ENCODE peak calls at places on chromosomes 6 and 20, in four cellular contexts. V, G, C and W are unnamed samples.

GRCh38 chr6:132365319-132365907 is 35.9 kb downstream of the MOXD1 start:
- DNase-seq in V (no peak), G (no peak), C (no peak), W (peak)

GRCh38 chr6:112096901-112097300 is 9.5 kb downstream of the FAM229B start:
- DNase-seq in V (no peak), C (no peak), G (no peak), W (no peak)

GRCh38 chr20:41165001-41165882 is 27.9 kb downstream of the PLCG1 start:
- DNase-seq in G (no peak), V (no peak), C (no peak), W (no peak)

GRCh38 chr6:157665172-157665571 is 157.9 kb upstream of the SNX9 start:
- DNase-seq in C (no peak), V (no peak), G (no peak), W (no peak)

GRCh38 chr6:89731924-89732568 is 87.5 kb downstream of the MDN1 start:
- DNase-seq in G (no peak), V (no peak), C (no peak), W (no peak)

GRCh38 chr6:34569361-34569973 is 13.3 kb upstream of the SPDEF start:
- DNase-seq in G (no peak), C (no peak), V (no peak), W (no peak)

GRCh38 chr6:110476046-110476849 is at the start of gene SLC22A16:
- DNase-seq in G (no peak), V (no peak), C (no peak), W (no peak)

GRCh38 chr6:161316531-161316930 is 42.7 kb upstream of the AGPAT4 start:
- DNase-seq in G (no peak), C (no peak), V (no peak), W (no peak)

GRCh38 chr6:7419065-7419464 is 29.5 kb downstream of the RIOK1 start:
- DNase-seq in C (peak), V (no peak), G (no peak), W (no peak)

GRCh38 chr6:144696610-144697376 is 411.7 kb downstream of the UTRN start:
- DNase-seq in V (no peak), C (no peak), G (no peak), W (no peak)

GRCh38 chr6:5498579-5498899 is 237.2 kb downstream of the FARS2 start:
- DNase-seq in C (no peak), G (no peak), V (no peak), W (no peak)

GRCh38 chr20:19543114-19543513 is 214.9 kb upstream of the RIN2 start:
- DNase-seq in V (no peak), G (no peak), C (no peak), W (no peak)

GRCh38 chr6:143513410-143513809 is 1.9 kb upstream of the FUCA2 start:
- DNase-seq in V (peak), G (no peak), C (peak), W (no peak)

GRCh38 chr6:149806127-149806526 is 56.6 kb downstream of the PCMT1 start:
- DNase-seq in G (no peak), V (no peak), C (no peak), W (no peak)

GRCh38 chr6:56751604-56752003 is 108.9 kb upstream of the DST start:
- DNase-seq in V (no peak), C (no peak), G (no peak), W (no peak)

GRCh38 chr6:38843798-38844197 is 128.7 kb downstream of the DNAH8 start:
- DNase-seq in C (no peak), G (no peak), V (no peak), W (no peak)

GRCh38 chr6:74068945-74069570 is 373.1 kb downstream of the CD109 start:
- DNase-seq in C (no peak), V (no peak), G (no peak), W (no peak)

GRCh38 chr6:42702200-42702599 is 20.2 kb downstream of the PRPH2 start:
- DNase-seq in G (no peak), V (peak), C (peak), W (no peak)

GRCh38 chr6:19757036-19757435 is 80.1 kb upstream of the ID4 start:
- DNase-seq in G (no peak), C (peak), V (no peak), W (no peak)

GRCh38 chr6:15870354-15871043 is 207.7 kb upstream of the DTNBP1 start:
- DNase-seq in C (no peak), V (no peak), G (no peak), W (no peak)

GRCh38 chr6:113103618-113104390 is 753.3 kb upstream of the MARCKS start:
- DNase-seq in G (no peak), V (no peak), C (no peak), W (no peak)

GRCh38 chr6:47437592-47437991 is 40.0 kb upstream of the CD2AP start:
- DNase-seq in G (no peak), V (no peak), C (no peak), W (peak)

GRCh38 chr6:44942201-44942600 is 385.9 kb upstream of the RUNX2 start:
- DNase-seq in V (no peak), C (no peak), G (no peak), W (no peak)

GRCh38 chr6:140867336-140867735 is 1265.4 kb upstream of the GJE1 start:
- DNase-seq in V (no peak), G (no peak), C (no peak), W (no peak)

GRCh38 chr20:61857884-61858283 is 207.8 kb downstream of the TAF4 start:
- DNase-seq in V (no peak), G (no peak), C (no peak), W (no peak)

GRCh38 chr6:104229057-104229456 is 630.7 kb downstream of the HACE1 start:
- DNase-seq in G (no peak), C (no peak), V (no peak), W (no peak)

GRCh38 chr6:16602035-16602434 is 159.2 kb downstream of the ATXN1 start:
- DNase-seq in G (no peak), C (no peak), V (no peak), W (peak)

GRCh38 chr20:46592580-46593362 is 42.3 kb upstream of the OCSTAMP start:
- DNase-seq in C (peak), G (no peak), V (no peak), W (no peak)

GRCh38 chr6:69487688-69488087 is 309.1 kb downstream of the LMBRD1 start:
- DNase-seq in C (no peak), G (no peak), V (peak), W (no peak)

GRCh38 chr6:81999270-81999669 is 246.8 kb upstream of the TENT5A start:
- DNase-seq in G (no peak), V (no peak), C (peak), W (no peak)

GRCh38 chr20:57654998-57655811 is 35.0 kb upstream of the ZBP1 start:
- DNase-seq in G (peak), C (no peak), V (no peak), W (no peak)

GRCh38 chr20:45470262-45470931 is 844 bp downstream of the WFDC2 start:
- DNase-seq in G (no peak), V (no peak), C (no peak), W (no peak)

GRCh38 chr6:82959385-82959941 is 106.2 kb downstream of the UBE3D start:
- DNase-seq in G (no peak), V (no peak), C (no peak), W (no peak)

GRCh38 chr20:1357921-1358671 is 29.2 kb upstream of the SDCBP2 start:
- DNase-seq in G (no peak), V (no peak), C (no peak), W (no peak)

DNA sequence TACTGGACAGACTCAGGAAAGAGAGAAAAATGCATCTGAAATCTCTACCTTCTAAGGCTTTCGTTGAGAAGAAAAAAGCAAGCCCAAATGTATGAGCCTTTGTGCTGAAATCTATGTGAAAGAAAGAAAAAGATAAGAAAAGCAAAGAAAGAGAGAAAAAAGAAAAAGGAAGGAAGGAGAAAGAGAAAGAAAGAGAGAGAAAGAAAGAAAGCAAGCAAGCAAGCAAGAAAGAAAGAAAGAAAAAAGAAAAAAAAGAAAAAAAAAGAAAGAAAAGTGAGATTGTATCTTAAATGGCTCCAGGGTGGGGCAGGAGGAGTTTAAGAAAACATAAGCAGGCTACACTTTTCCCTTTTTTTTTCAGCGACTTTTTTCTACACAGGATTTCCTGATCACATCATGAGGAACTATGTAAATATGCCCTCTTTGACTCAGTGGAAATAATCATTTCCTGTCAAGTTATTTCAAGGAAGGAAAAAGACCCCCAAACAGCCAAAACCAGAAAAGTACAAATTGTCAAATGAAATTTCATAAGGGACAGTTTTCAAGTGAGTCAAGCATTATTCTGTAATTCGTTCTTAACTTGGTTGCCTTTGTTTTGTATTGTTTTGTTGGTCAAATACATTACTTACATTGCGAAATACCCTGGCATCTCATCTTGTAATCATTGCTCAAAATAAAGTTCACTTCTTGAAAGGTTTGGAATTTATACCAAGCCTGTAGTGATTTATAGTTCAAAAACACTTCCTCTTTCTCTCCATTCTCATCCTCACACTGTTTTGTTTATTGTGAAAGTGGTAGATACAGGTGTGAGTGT is 79.5 kb upstream of the RNF217 start:
- DNase-seq in C (no peak), G (no peak), V (no peak), W (no peak)
- TF ChIP-seq POLR2AphosphoS2 in C (no peak), G (no peak), V (no peak), W (no peak)

GRCh38 chr6:22271044-22271443 is 25.8 kb downstream of the PRL start:
- DNase-seq in G (no peak), C (no peak), V (no peak), W (peak)
- TF ChIP-seq BHLHE40 in G (no peak), C (no peak), V (no peak), W (no peak)

GRCh38 chr20:24494460-24494920 is 25.1 kb downstream of the SYNDIG1 start:
- DNase-seq in V (no peak), C (no peak), G (no peak), W (no peak)
- TF ChIP-seq POLR2AphosphoS2 in V (no peak), C (no peak), G (no peak), W (no peak)

GRCh38 chr6:155544677-155545076 is 89.0 kb upstream of the NOX3 start:
- DNase-seq in V (no peak), C (peak), G (no peak), W (no peak)

GRCh38 chr6:155549028-155549798 is 93.6 kb upstream of the NOX3 start:
- DNase-seq in G (no peak), V (no peak), C (no peak), W (no peak)

GRCh38 chr6:155538708-155539107 is 83.1 kb upstream of the NOX3 start:
- DNase-seq in V (no peak), C (no peak), G (no peak), W (no peak)

GRCh38 chr6:155541976-155542375 is 86.3 kb upstream of the NOX3 start:
- DNase-seq in G (no peak), V (no peak), C (no peak), W (no peak)

DNA sequence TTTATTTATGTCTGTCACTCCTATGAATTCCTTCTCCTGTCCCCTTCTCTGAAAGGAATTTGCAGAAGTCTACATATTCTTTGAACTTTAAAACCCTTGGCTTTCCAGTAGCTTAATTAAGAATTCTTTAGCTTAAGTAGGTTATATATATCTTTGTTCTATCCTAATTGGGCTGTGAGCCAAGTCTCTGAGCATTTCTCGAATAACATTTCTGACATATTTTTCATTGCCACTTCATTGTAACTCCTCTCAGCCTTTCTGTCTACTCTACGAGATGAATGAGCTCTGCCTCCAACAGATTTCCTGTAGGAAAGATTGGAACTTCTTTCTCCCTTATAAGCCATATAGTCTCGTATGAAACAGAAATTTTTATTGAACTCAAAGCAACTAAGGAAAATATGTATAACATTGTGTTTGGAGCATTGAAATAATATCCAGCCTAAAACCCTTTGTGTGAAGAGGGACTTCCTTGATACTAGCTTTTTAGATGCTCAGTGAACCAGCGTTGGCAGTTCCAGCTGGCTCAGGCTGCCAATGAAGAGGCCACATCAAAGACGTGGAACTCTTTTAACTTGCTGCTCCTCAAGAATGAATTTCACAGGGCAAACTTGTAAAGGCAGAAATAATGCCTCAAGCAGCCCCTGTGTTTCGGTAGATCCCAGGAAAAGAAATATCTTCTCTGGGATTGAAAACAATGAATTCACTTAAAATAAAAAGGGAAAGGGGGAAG is 87.7 kb upstream of the NOX3 start:
- DNase-seq in G (no peak), V (no peak), C (no peak), W (no peak)
- TF ChIP-seq BHLHE40 in G (no peak), V (no peak), C (no peak), W (no peak)